ENCODE peak calls at places on chromosomes 7 and 10, in four cellular contexts. W is upper lobe of right lung; D is breast epithelium; U is CD8-positive, alpha-beta memory T cell. N is an unnamed sample.

GRCh38 chr7:155644971-155645509 is 579 bp downstream of the RBM33 start:
- DNase-seq in W (peak; percentile 73), D (peak; percentile 32), U (no peak), N (peak; percentile 21)

GRCh38 chr7:2108501-2109250 is 124.1 kb downstream of the MAD1L1 start:
- DNase-seq in W (no peak), D (no peak), U (no peak), N (no peak)

GRCh38 chr10:75019360-75019759 is 92.1 kb upstream of the SAMD8 start:
- DNase-seq in W (no peak), D (no peak), U (peak; percentile 16), N (no peak)

GRCh38 chr7:148395990-148396716 is 194.4 kb upstream of the C7orf33 start:
- DNase-seq in W (no peak), D (no peak), U (no peak), N (no peak)

GRCh38 chr7:69067397-69067796 is 530.9 kb upstream of the AUTS2 start:
- DNase-seq in W (peak; percentile 73), D (no peak), U (no peak), N (no peak)

GRCh38 chr10:21530616-21531015 is 3.4 kb upstream of the MLLT10 start:
- DNase-seq in W (no peak), D (no peak), U (no peak), N (no peak)

GRCh38 chr10:131453772-131454634 is 142.5 kb upstream of the TCERG1L start:
- DNase-seq in W (peak; percentile 75), D (no peak), U (no peak), N (peak; percentile 66)

GRCh38 chr7:43756368-43757072 is 2.0 kb upstream of the BLVRA start:
- DNase-seq in W (no peak), D (no peak), U (no peak), N (no peak)

GRCh38 chr7:157440346-157441022 is 103.7 kb downstream of the DNAJB6 start:
- DNase-seq in W (peak; percentile 39), D (no peak), U (no peak), N (no peak)

GRCh38 chr7:26293569-26294308 is 2.1 kb downstream of the SNX10 start:
- DNase-seq in W (no peak), D (no peak), U (peak; percentile 79), N (no peak)

GRCh38 chr7:27611043-27611442 is 51.6 kb downstream of the HIBADH start:
- DNase-seq in W (no peak), D (no peak), U (no peak), N (no peak)

GRCh38 chr7:30028749-30029635 is 780 bp downstream of the PLEKHA8 start:
- DNase-seq in W (no peak), D (peak; percentile 23), U (peak; percentile 33), N (peak; percentile 56)

GRCh38 chr7:130903358-130903974 is 169.5 kb upstream of the KLF14 start:
- DNase-seq in W (no peak), D (peak; percentile 19), U (no peak), N (no peak)

GRCh38 chr10:100348389-100348927 is 1.4 kb downstream of the SCD start:
- DNase-seq in W (no peak), D (no peak), U (no peak), N (no peak)

GRCh38 chr7:20268832-20269231 is 51.6 kb upstream of the MACC1 start:
- DNase-seq in W (no peak), D (no peak), U (no peak), N (no peak)

GRCh38 chr10:114395361-114396022 is 8.8 kb downstream of the AFAP1L2 start:
- DNase-seq in W (no peak), D (no peak), U (no peak), N (no peak)

GRCh38 chr7:4683043-4683883 is 1.2 kb downstream of the FOXK1 start:
- DNase-seq in W (peak; percentile 69), D (no peak), U (no peak), N (peak; percentile 43)

GRCh38 chr7:94154858-94155257 is 150.7 kb upstream of the BET1 start:
- DNase-seq in W (no peak), D (no peak), U (no peak), N (no peak)

GRCh38 chr7:1562126-1562525 is 6.1 kb upstream of the TMEM184A start:
- DNase-seq in W (no peak), D (no peak), U (no peak), N (no peak)

GRCh38 chr7:116259156-116259555 is 48.8 kb downstream of the TES start:
- DNase-seq in W (no peak), D (no peak), U (no peak), N (no peak)

GRCh38 chr10:27568196-27569175 is 64.4 kb downstream of the RAB18 start:
- DNase-seq in W (no peak), D (no peak), U (peak; percentile 40), N (no peak)

GRCh38 chr10:104441601-104442000 is 88.0 kb downstream of the CFAP58 start:
- DNase-seq in W (no peak), D (no peak), U (no peak), N (no peak)

GRCh38 chr10:71606721-71607430 is 112.7 kb downstream of the C10orf105 start:
- DNase-seq in W (no peak), D (no peak), U (no peak), N (no peak)

GRCh38 chr7:48154792-48155413 is 16.4 kb upstream of the ABCA13 start:
- DNase-seq in W (no peak), D (no peak), U (peak; percentile 18), N (no peak)

GRCh38 chr10:27500886-27501285 is 3.2 kb upstream of the RAB18 start:
- DNase-seq in W (no peak), D (no peak), U (no peak), N (no peak)

GRCh38 chr7:146208484-146208883 is 91.9 kb downstream of the CNTNAP2 start:
- DNase-seq in W (no peak), D (no peak), U (no peak), N (no peak)
- H3K27ac ChIP-seq in W (no peak overlapping the region), D (no peak overlapping the region), U (no peak overlapping the region), N (no peak overlapping the region)

GRCh38 chr7:142498364-142498763 is 240.5 kb upstream of the PRSS58 start:
- DNase-seq in W (no peak), D (no peak), U (no peak), N (no peak)

GRCh38 chr7:142494021-142494420 is 236.2 kb upstream of the PRSS58 start:
- DNase-seq in W (no peak), D (no peak), U (no peak), N (no peak)

GRCh38 chr7:142499641-142500040 is 241.8 kb upstream of the PRSS58 start:
- DNase-seq in W (no peak), D (no peak), U (no peak), N (no peak)

GRCh38 chr7:142500364-142500763 is 242.5 kb upstream of the PRSS58 start:
- DNase-seq in W (no peak), D (no peak), U (no peak), N (no peak)

DNA sequence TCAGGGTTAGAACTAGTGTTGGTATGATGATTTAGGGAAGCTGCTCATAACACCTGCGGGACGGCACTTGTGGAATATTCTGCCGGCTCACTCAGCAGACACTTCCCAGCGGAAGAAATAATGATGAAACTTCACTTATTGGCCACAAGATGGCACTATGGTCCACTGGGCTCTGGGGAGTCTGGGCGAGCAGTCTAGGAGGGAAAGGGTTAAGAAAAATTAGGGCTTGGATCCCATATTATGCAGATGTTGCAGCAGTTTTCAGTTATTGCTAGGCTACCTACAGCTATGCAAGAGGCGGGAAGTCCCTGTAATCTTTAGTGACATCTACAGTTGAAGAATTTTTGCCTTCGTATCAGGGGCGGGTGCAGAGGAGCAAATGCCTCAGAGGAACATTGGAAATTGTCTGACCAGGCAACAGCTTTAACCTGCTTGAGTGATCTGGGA is 238.7 kb upstream of the PRSS58 start:
- DNase-seq in W (no peak), D (no peak), U (peak; percentile 22), N (no peak)
- H3K4me3 ChIP-seq in W (no peak overlapping the region), D (no peak overlapping the region), U (no peak overlapping the region), N (no peak overlapping the region)

GRCh38 chr7:135768064-135768463 is 19.5 kb upstream of the FAM180A start:
- DNase-seq in W (no peak), D (no peak), U (no peak), N (no peak)
- H3K27ac ChIP-seq in W (no peak overlapping the region), D (peak overlapping the region; percentile 65), U (no peak overlapping the region), N (peak overlapping the region; percentile 75)

DNA sequence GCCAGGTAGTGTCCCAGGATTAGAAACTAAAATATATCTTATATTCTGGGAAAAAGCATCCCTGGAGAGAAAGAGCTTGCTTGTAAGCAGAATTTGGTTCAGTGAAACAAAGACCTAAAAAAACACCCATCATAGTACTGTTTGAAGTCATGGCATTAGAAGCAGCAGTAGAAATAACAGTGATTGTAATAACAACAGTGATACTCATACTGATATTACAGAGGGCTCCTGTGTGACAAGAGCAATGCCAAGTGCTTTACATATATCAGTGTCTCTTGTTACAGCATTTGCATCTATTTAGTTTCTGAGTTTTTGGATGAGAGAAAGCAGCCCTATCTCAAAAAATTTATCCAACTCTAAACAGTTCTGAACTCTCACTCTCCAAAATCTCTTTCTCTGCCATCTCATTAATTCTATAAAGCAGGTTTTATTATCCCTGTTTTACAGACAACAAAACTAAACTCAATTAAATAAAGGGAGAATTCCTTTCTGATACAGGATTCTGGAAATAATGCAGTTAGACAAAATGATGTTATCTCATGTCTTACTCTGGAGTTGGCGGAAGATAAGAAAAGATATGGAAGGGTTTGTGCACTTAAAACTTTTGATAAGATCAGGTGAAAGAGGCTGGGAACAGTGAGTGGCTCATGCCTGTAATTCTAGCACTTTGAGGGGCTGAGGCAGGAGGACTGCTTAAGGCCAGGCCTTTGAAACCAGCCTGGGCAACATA is 146.5 kb upstream of the AOAH start:
- DNase-seq in W (no peak), D (no peak), U (no peak), N (no peak)
- H3K4me3 ChIP-seq in W (no peak overlapping the region), D (no peak overlapping the region), U (no peak overlapping the region), N (no peak overlapping the region)

GRCh38 chr10:62081322-62081945 is 179.9 kb downstream of the ARID5B start:
- DNase-seq in W (no peak), D (no peak), U (no peak), N (no peak)

GRCh38 chr10:62082270-62082669 is 180.8 kb downstream of the ARID5B start:
- DNase-seq in W (no peak), D (no peak), U (no peak), N (no peak)

GRCh38 chr10:62079885-62080559 is 178.5 kb downstream of the ARID5B start:
- DNase-seq in W (no peak), D (no peak), U (no peak), N (no peak)

GRCh38 chr10:62082729-62083412 is 181.4 kb downstream of the ARID5B start:
- DNase-seq in W (no peak), D (no peak), U (peak; percentile 55), N (no peak)

GRCh38 chr10:62080905-62081304 is 179.4 kb downstream of the ARID5B start:
- DNase-seq in W (no peak), D (no peak), U (no peak), N (no peak)
- H3K27ac ChIP-seq in W (no peak overlapping the region), D (peak overlapping the region; percentile 84), U (no peak overlapping the region), N (peak overlapping the region; percentile 86)